ENCODE peak calls at places on chromosomes 2 and 18, in five cellular contexts. C is MCF 10A; H is A172; F is stimulated activated CD4-positive, alpha-beta T cell treated with anti-CD3 and anti-CD28 coated beads, Interleukin-15, amount 100 ng/mL, for 24 hours; K is HTR-8/SVneo. R is an unnamed sample.

GRCh38 chr2:132557694-132558093 is 112.3 kb downstream of the LYPD1 start:
- DNase-seq in C (no peak), H (no peak), K (no peak), F (no peak), R (no peak)

GRCh38 chr2:3665886-3666612 is 8.0 kb downstream of the ALLC start:
- DNase-seq in K (no peak), H (no peak), C (no peak), F (no peak), R (no peak)

GRCh38 chr2:221345516-221345915 is 226.6 kb downstream of the EPHA4 start:
- DNase-seq in C (no peak), H (no peak), K (no peak), F (no peak), R (no peak)

GRCh38 chr18:31740180-31740579 is 20.5 kb downstream of the SLC25A52 start:
- DNase-seq in C (no peak), K (no peak), H (no peak), F (no peak), R (peak; percentile 5)

GRCh38 chr2:126934803-126935202 is 36.1 kb downstream of the TEX51 start:
- DNase-seq in F (no peak), C (no peak), K (no peak), H (no peak), R (no peak)

GRCh38 chr2:226631671-226632070 is 167.9 kb downstream of the IRS1 start:
- DNase-seq in F (no peak), H (no peak), K (no peak), C (no peak), R (no peak)

GRCh38 chr2:136932700-136933099 is 167.4 kb downstream of the THSD7B start:
- DNase-seq in F (no peak), K (peak; percentile 14), H (peak; percentile 3), C (peak; percentile 56), R (peak; percentile 13)

GRCh38 chr18:54444309-54444914 is 86.7 kb downstream of the C18orf54 start:
- DNase-seq in F (peak; percentile 44), H (peak; percentile 19), C (peak; percentile 71), K (peak; percentile 4), R (peak; percentile 40)

GRCh38 chr2:24820598-24821432 is 27.6 kb downstream of the CENPO start:
- DNase-seq in K (no peak), H (no peak), C (no peak), F (no peak), R (no peak)

GRCh38 chr2:129619471-129619870 is 360.0 kb upstream of the RAB6C start:
- DNase-seq in F (no peak), K (no peak), C (peak; percentile 34), H (no peak), R (no peak)

GRCh38 chr2:104745856-104746255 is 108.1 kb upstream of the POU3F3 start:
- DNase-seq in K (no peak), H (no peak), C (no peak), F (no peak), R (no peak)

GRCh38 chr2:172283476-172283875 is 143.9 kb upstream of the ITGA6 start:
- DNase-seq in F (no peak), H (no peak), K (peak; percentile 21), C (no peak), R (no peak)

GRCh38 chr2:195663007-195663406 is 6.0 kb downstream of the SLC39A10 start:
- DNase-seq in H (no peak), F (no peak), C (no peak), K (no peak), R (no peak)

GRCh38 chr2:101619191-101619591 is 78.3 kb upstream of the MAP4K4 start:
- DNase-seq in K (no peak), F (no peak), C (peak; percentile 47), H (no peak), R (no peak)

GRCh38 chr2:217510790-217511291 is 492.0 kb downstream of the TNS1 start:
- DNase-seq in H (peak; percentile 84), C (peak; percentile 79), K (peak; percentile 79), F (peak; percentile 54), R (peak; percentile 53)